ENCODE peak calls at places on chromosomes 1 and 21, in nine cellular contexts. X, W, G, I, C, H, S, P and L are unnamed samples.

GRCh38 chr1:172399369-172400072 is 21.0 kb upstream of the C1orf105 start:
- DNase-seq in X (peak; percentile 97), W (peak; percentile 97), G (peak; percentile 81), I (peak; percentile 94), C (peak; percentile 89), H (peak; percentile 22), S (peak; percentile 98), P (peak; percentile 40), L (peak; percentile 89)

GRCh38 chr1:76759950-76760349 is 107.3 kb upstream of the ST6GALNAC5 start:
- DNase-seq in X (peak; percentile 35), W (no peak), G (no peak), I (peak; percentile 50), C (no peak), H (no peak), S (peak; percentile 38), P (no peak), L (no peak)

GRCh38 chr1:77031101-77031662 is 163.9 kb downstream of the ST6GALNAC5 start:
- DNase-seq in X (peak; percentile 18), W (peak; percentile 31), G (no peak), I (peak; percentile 79), C (peak; percentile 1), H (no peak), S (peak; percentile 55), P (no peak), L (peak; percentile 33)

GRCh38 chr1:2861988-2862430 is 60.5 kb upstream of the TTC34 start:
- DNase-seq in X (no peak), W (no peak), G (no peak), I (no peak), C (no peak), H (no peak), S (no peak), P (no peak), L (no peak)

GRCh38 chr1:100440075-100440809 is 87.9 kb downstream of the CDC14A start:
- DNase-seq in X (no peak), W (no peak), G (no peak), I (no peak), C (no peak), H (peak; percentile 71), S (no peak), P (peak; percentile 60), L (no peak)

GRCh38 chr1:116847688-116848531 is 61.8 kb upstream of the PTGFRN start:
- DNase-seq in X (peak; percentile 57), W (no peak), G (no peak), I (peak; percentile 72), C (peak; percentile 78), H (no peak), S (peak; percentile 73), P (no peak), L (peak; percentile 45)

GRCh38 chr1:211813590-211813989 is 17.0 kb downstream of the LPGAT1 start:
- DNase-seq in X (peak; percentile 81), W (peak; percentile 23), G (peak; percentile 88), I (peak; percentile 89), C (no peak), H (no peak), S (peak; percentile 72), P (no peak), L (peak; percentile 5)

GRCh38 chr21:34133802-34134201 is 60.4 kb downstream of the MRPS6 start:
- DNase-seq in X (no peak), W (no peak), G (no peak), I (no peak), C (no peak), H (peak; percentile 41), S (no peak), P (no peak), L (no peak)

GRCh38 chr1:24564695-24565094 is 8.8 kb downstream of the NCMAP start:
- DNase-seq in X (no peak), W (no peak), G (no peak), I (no peak), C (no peak), H (no peak), S (no peak), P (no peak), L (no peak)

GRCh38 chr1:24566266-24566867 is 10.5 kb downstream of the NCMAP start:
- DNase-seq in X (no peak), W (no peak), G (no peak), I (peak; percentile 32), C (no peak), H (no peak), S (peak; percentile 42), P (no peak), L (no peak)

GRCh38 chr1:24558902-24559791 is 3.3 kb downstream of the NCMAP start:
- DNase-seq in X (peak; percentile 45), W (peak; percentile 23), G (peak; percentile 70), I (peak; percentile 88), C (peak; percentile 32), H (no peak), S (peak; percentile 80), P (peak; percentile 49), L (no peak)

GRCh38 chr1:24560361-24560760 is 4.5 kb downstream of the NCMAP start:
- DNase-seq in X (no peak), W (no peak), G (no peak), I (no peak), C (no peak), H (no peak), S (no peak), P (no peak), L (no peak)

DNA sequence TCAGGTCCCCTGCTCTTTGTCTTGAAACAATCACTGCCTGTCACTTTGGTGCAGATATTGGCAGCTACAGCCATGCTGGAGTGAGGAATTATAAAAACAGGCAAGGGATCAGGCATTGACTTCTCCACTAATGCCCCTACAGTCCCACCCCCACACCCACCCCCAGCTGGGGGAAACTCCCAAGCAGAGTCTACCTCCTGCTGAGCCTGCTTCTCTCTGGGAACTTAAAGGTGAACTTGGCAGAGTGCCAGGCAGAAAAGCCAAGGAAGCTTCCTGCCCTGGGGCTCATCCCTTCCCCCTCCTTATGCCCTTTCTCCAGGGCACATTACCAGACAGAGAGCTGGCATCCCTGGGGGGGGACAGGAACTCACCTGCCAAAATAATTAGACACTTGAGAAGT is 6.7 kb downstream of the NCMAP start:
- DNase-seq in X (no peak), W (no peak), G (no peak), I (peak; percentile 21), C (no peak), H (no peak), S (no peak), P (peak; percentile 56), L (no peak)
- TF ChIP-seq CTCF in X (no peak), W (no peak), G (no peak), I (no peak), C (no peak), H (no peak), S (no peak), P (no peak), L (no peak)

GRCh38 chr1:230262867-230263572 is 163.1 kb downstream of the PGBD5 start:
- DNase-seq in X (no peak), W (no peak), G (peak; percentile 42), I (no peak), C (no peak), H (no peak), S (no peak), P (no peak), L (no peak)

GRCh38 chr1:230264342-230264741 is 161.8 kb downstream of the PGBD5 start:
- DNase-seq in X (no peak), W (no peak), G (peak; percentile 43), I (no peak), C (no peak), H (no peak), S (no peak), P (no peak), L (no peak)

GRCh38 chr1:230263573-230264195 is 162.4 kb downstream of the PGBD5 start:
- DNase-seq in X (no peak), W (no peak), G (peak; percentile 58), I (no peak), C (no peak), H (no peak), S (no peak), P (no peak), L (no peak)

GRCh38 chr1:230265200-230266115 is 160.7 kb downstream of the PGBD5 start:
- DNase-seq in X (no peak), W (no peak), G (peak; percentile 45), I (no peak), C (no peak), H (no peak), S (no peak), P (no peak), L (no peak)

DNA sequence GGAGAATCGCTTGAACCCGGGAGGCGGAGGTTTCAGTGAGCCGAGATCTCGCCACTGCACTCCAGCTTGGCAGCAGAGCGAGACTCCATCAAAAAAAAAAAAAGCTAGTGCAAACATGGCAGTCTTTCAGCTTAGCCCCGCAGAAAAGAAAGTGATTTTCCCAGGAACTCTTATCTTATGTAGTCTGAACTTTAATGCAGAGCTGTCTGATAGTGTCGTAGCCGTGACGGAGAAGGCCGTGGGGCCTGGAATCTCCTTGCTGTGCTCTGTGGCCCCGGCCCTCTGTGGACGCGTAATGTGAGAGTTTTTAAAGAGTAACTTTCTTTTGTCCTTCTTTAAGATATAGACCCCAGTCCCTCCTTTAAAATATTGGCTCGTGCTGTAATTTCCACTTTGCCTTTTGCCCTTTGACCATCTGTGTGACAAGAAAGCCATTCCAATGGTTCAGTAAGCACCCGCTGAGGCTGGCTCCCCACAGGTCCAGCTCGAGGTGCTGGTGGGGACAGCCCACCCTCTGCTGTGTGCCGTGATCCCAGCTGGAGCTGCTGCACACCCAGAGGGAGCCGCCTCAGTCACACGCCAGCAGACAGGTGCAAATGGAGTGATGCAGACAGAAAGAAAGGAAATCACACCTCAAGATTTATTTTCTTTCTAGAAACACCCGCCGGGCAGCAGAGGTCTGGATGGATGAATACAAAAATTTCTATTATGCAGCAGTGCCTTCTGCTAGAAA is 164.0 kb downstream of the PGBD5 start:
- DNase-seq in X (no peak), W (no peak), G (peak; percentile 39), I (no peak), C (no peak), H (no peak), S (no peak), P (no peak), L (no peak)
- H3K4me3 ChIP-seq in X (no peak overlapping the region), W (no peak overlapping the region), G (no peak overlapping the region), I (no peak overlapping the region), C (no peak overlapping the region), H (no peak overlapping the region), S (no peak overlapping the region), P (no peak overlapping the region), L (no peak overlapping the region)

DNA sequence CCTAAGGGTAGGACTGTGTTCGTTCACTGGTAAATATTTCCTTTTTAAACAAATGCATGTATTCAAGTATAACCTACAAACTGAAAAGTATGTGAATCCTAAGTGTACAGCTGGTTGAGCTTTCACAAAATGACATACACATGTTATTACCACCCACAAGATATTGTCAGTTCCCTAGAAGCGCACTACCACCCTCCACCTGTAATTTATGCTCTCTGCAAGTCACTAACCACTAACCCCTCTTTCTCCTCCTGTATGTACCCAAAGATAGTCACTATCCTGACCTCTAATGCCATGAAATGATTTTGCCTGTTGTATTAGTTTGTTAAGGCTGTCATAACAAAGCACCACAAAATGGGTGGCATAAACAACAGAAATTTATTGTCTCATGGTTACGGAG is 82.8 kb upstream of the CHODL start:
- DNase-seq in X (no peak), W (no peak), G (no peak), I (no peak), C (no peak), H (no peak), S (no peak), P (no peak), L (no peak)
- TF ChIP-seq CTCF in X (no peak), W (no peak), G (no peak), I (no peak), C (no peak), H (no peak), S (no peak), P (no peak), L (no peak)

DNA sequence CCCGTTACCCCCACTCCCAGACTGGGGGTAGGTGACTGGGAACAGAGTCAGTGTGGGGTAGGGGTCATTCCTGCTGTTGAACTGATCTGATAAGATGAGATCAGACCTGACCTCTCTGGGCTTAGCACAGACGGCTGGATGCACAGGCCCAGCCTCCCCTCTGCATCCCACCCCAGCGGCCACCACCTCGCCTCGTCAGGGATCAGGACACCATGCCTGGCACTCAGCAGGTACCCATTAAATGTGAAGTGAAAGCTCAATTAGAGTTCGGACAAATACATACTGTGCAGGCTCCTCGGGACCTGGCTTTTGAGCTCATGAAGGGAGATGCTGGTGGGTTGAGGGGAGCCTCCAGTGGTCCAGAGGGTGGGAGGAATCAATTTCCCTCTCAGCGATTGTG is 15.7 kb downstream of the SOX13 start:
- DNase-seq in X (no peak), W (no peak), G (no peak), I (no peak), C (no peak), H (no peak), S (no peak), P (no peak), L (no peak)
- H3K4me3 ChIP-seq in X (no peak overlapping the region), W (no peak overlapping the region), G (no peak overlapping the region), I (no peak overlapping the region), C (no peak overlapping the region), H (no peak overlapping the region), S (no peak overlapping the region), P (no peak overlapping the region), L (no peak overlapping the region)